ENCODE peak calls at places on chromosome 13, in seven cellular contexts. One of them, this sample, is unnamed.

GRCh38 chr13:73945371-73945770 is 188.8 kb downstream of the KLF12 start:
- DNase-seq in Kasumi-1: no peak
- DNase-seq in sciatic nerve: no peak
- DNase-seq in activated naive CD8-positive, alpha-beta T cell treated with anti-CD3 and anti-CD28 coated beads, Interleukin-2, amount 50 U/mL, for 24 hours: no peak
- DNase-seq in activated T-cell treated with anti-CD3 and anti-CD28 coated beads, Interleukin-2, amount 50 U/mL, for 72 hours: no peak
- DNase-seq in hippocampal formation: no peak
- DNase-seq in NCI-H524: no peak
- DNase-seq in this sample: no peak

GRCh38 chr13:77300176-77301141 is 26.4 kb downstream of the MYCBP2 start:
- DNase-seq in Kasumi-1: peak
- DNase-seq in sciatic nerve: no peak
- DNase-seq in activated naive CD8-positive, alpha-beta T cell treated with anti-CD3 and anti-CD28 coated beads, Interleukin-2, amount 50 U/mL, for 24 hours: no peak
- DNase-seq in activated T-cell treated with anti-CD3 and anti-CD28 coated beads, Interleukin-2, amount 50 U/mL, for 72 hours: no peak
- DNase-seq in hippocampal formation: peak
- DNase-seq in NCI-H524: no peak
- DNase-seq in this sample: peak

GRCh38 chr13:77207943-77208342 is 119.0 kb downstream of the MYCBP2 start:
- DNase-seq in Kasumi-1: no peak
- DNase-seq in sciatic nerve: no peak
- DNase-seq in activated naive CD8-positive, alpha-beta T cell treated with anti-CD3 and anti-CD28 coated beads, Interleukin-2, amount 50 U/mL, for 24 hours: no peak
- DNase-seq in activated T-cell treated with anti-CD3 and anti-CD28 coated beads, Interleukin-2, amount 50 U/mL, for 72 hours: no peak
- DNase-seq in hippocampal formation: no peak
- DNase-seq in NCI-H524: no peak
- DNase-seq in this sample: no peak

GRCh38 chr13:36143768-36144167 is 12.6 kb upstream of the DCLK1 start:
- DNase-seq in Kasumi-1: no peak
- DNase-seq in sciatic nerve: no peak
- DNase-seq in activated naive CD8-positive, alpha-beta T cell treated with anti-CD3 and anti-CD28 coated beads, Interleukin-2, amount 50 U/mL, for 24 hours: no peak
- DNase-seq in activated T-cell treated with anti-CD3 and anti-CD28 coated beads, Interleukin-2, amount 50 U/mL, for 72 hours: no peak
- DNase-seq in hippocampal formation: no peak
- DNase-seq in NCI-H524: no peak
- DNase-seq in this sample: no peak

GRCh38 chr13:87274209-87274819 is 396.9 kb upstream of the SLITRK5 start:
- DNase-seq in Kasumi-1: peak
- DNase-seq in sciatic nerve: no peak
- DNase-seq in activated naive CD8-positive, alpha-beta T cell treated with anti-CD3 and anti-CD28 coated beads, Interleukin-2, amount 50 U/mL, for 24 hours: peak
- DNase-seq in activated T-cell treated with anti-CD3 and anti-CD28 coated beads, Interleukin-2, amount 50 U/mL, for 72 hours: peak
- DNase-seq in hippocampal formation: peak
- DNase-seq in NCI-H524: no peak
- DNase-seq in this sample: peak

GRCh38 chr13:73069206-73069815 is 10.5 kb downstream of the KLF5 start:
- DNase-seq in Kasumi-1: no peak
- DNase-seq in sciatic nerve: no peak
- DNase-seq in activated naive CD8-positive, alpha-beta T cell treated with anti-CD3 and anti-CD28 coated beads, Interleukin-2, amount 50 U/mL, for 24 hours: no peak
- DNase-seq in activated T-cell treated with anti-CD3 and anti-CD28 coated beads, Interleukin-2, amount 50 U/mL, for 72 hours: no peak
- DNase-seq in hippocampal formation: no peak
- DNase-seq in NCI-H524: no peak
- DNase-seq in this sample: no peak

GRCh38 chr13:51246411-51247298 is 24.5 kb downstream of the FAM124A start:
- DNase-seq in Kasumi-1: no peak
- DNase-seq in sciatic nerve: no peak
- DNase-seq in activated naive CD8-positive, alpha-beta T cell treated with anti-CD3 and anti-CD28 coated beads, Interleukin-2, amount 50 U/mL, for 24 hours: no peak
- DNase-seq in activated T-cell treated with anti-CD3 and anti-CD28 coated beads, Interleukin-2, amount 50 U/mL, for 72 hours: no peak
- DNase-seq in hippocampal formation: peak
- DNase-seq in NCI-H524: no peak
- DNase-seq in this sample: no peak

GRCh38 chr13:43769552-43769951 is 17.2 kb downstream of the ENOX1 start:
- DNase-seq in Kasumi-1: no peak
- DNase-seq in sciatic nerve: no peak
- DNase-seq in activated naive CD8-positive, alpha-beta T cell treated with anti-CD3 and anti-CD28 coated beads, Interleukin-2, amount 50 U/mL, for 24 hours: no peak
- DNase-seq in activated T-cell treated with anti-CD3 and anti-CD28 coated beads, Interleukin-2, amount 50 U/mL, for 72 hours: no peak
- DNase-seq in hippocampal formation: no peak
- DNase-seq in NCI-H524: no peak
- DNase-seq in this sample: no peak

GRCh38 chr13:113930711-113931637 is 42.9 kb downstream of the C13orf46 start:
- DNase-seq in Kasumi-1: peak
- DNase-seq in sciatic nerve: peak
- DNase-seq in activated naive CD8-positive, alpha-beta T cell treated with anti-CD3 and anti-CD28 coated beads, Interleukin-2, amount 50 U/mL, for 24 hours: peak
- DNase-seq in activated T-cell treated with anti-CD3 and anti-CD28 coated beads, Interleukin-2, amount 50 U/mL, for 72 hours: peak
- DNase-seq in hippocampal formation: no peak
- DNase-seq in NCI-H524: no peak
- DNase-seq in this sample: no peak

GRCh38 chr13:112453207-112453829 is 77.2 kb downstream of the SPACA7 start:
- DNase-seq in Kasumi-1: no peak
- DNase-seq in sciatic nerve: no peak
- DNase-seq in activated naive CD8-positive, alpha-beta T cell treated with anti-CD3 and anti-CD28 coated beads, Interleukin-2, amount 50 U/mL, for 24 hours: no peak
- DNase-seq in activated T-cell treated with anti-CD3 and anti-CD28 coated beads, Interleukin-2, amount 50 U/mL, for 72 hours: no peak
- DNase-seq in hippocampal formation: no peak
- DNase-seq in NCI-H524: no peak
- DNase-seq in this sample: no peak

GRCh38 chr13:38821753-38822551 is 135.1 kb downstream of the FREM2 start:
- DNase-seq in Kasumi-1: no peak
- DNase-seq in sciatic nerve: no peak
- DNase-seq in activated naive CD8-positive, alpha-beta T cell treated with anti-CD3 and anti-CD28 coated beads, Interleukin-2, amount 50 U/mL, for 24 hours: no peak
- DNase-seq in activated T-cell treated with anti-CD3 and anti-CD28 coated beads, Interleukin-2, amount 50 U/mL, for 72 hours: no peak
- DNase-seq in hippocampal formation: peak
- DNase-seq in NCI-H524: no peak
- DNase-seq in this sample: no peak

GRCh38 chr13:42892760-42893159 is 99.3 kb downstream of the EPSTI1 start:
- DNase-seq in Kasumi-1: peak
- DNase-seq in sciatic nerve: no peak
- DNase-seq in activated naive CD8-positive, alpha-beta T cell treated with anti-CD3 and anti-CD28 coated beads, Interleukin-2, amount 50 U/mL, for 24 hours: no peak
- DNase-seq in activated T-cell treated with anti-CD3 and anti-CD28 coated beads, Interleukin-2, amount 50 U/mL, for 72 hours: no peak
- DNase-seq in hippocampal formation: no peak
- DNase-seq in NCI-H524: no peak
- DNase-seq in this sample: no peak

GRCh38 chr13:88761145-88761544 is 1090.0 kb downstream of the SLITRK5 start:
- DNase-seq in Kasumi-1: no peak
- DNase-seq in sciatic nerve: no peak
- DNase-seq in activated naive CD8-positive, alpha-beta T cell treated with anti-CD3 and anti-CD28 coated beads, Interleukin-2, amount 50 U/mL, for 24 hours: no peak
- DNase-seq in activated T-cell treated with anti-CD3 and anti-CD28 coated beads, Interleukin-2, amount 50 U/mL, for 72 hours: no peak
- DNase-seq in hippocampal formation: no peak
- DNase-seq in NCI-H524: no peak
- DNase-seq in this sample: peak

GRCh38 chr13:26112843-26113242 is 61.0 kb upstream of the SHISA2 start:
- DNase-seq in Kasumi-1: no peak
- DNase-seq in sciatic nerve: no peak
- DNase-seq in activated naive CD8-positive, alpha-beta T cell treated with anti-CD3 and anti-CD28 coated beads, Interleukin-2, amount 50 U/mL, for 24 hours: no peak
- DNase-seq in activated T-cell treated with anti-CD3 and anti-CD28 coated beads, Interleukin-2, amount 50 U/mL, for 72 hours: no peak
- DNase-seq in hippocampal formation: no peak
- DNase-seq in NCI-H524: no peak
- DNase-seq in this sample: no peak

GRCh38 chr13:20173121-20173746 is 12.4 kb upstream of the GJA3 start:
- DNase-seq in Kasumi-1: no peak
- DNase-seq in sciatic nerve: no peak
- DNase-seq in activated naive CD8-positive, alpha-beta T cell treated with anti-CD3 and anti-CD28 coated beads, Interleukin-2, amount 50 U/mL, for 24 hours: no peak
- DNase-seq in activated T-cell treated with anti-CD3 and anti-CD28 coated beads, Interleukin-2, amount 50 U/mL, for 72 hours: no peak
- DNase-seq in hippocampal formation: no peak
- DNase-seq in NCI-H524: no peak
- DNase-seq in this sample: no peak

GRCh38 chr13:39501711-39502324 is 101.2 kb downstream of the LHFPL6 start:
- DNase-seq in Kasumi-1: no peak
- DNase-seq in sciatic nerve: no peak
- DNase-seq in activated naive CD8-positive, alpha-beta T cell treated with anti-CD3 and anti-CD28 coated beads, Interleukin-2, amount 50 U/mL, for 24 hours: no peak
- DNase-seq in activated T-cell treated with anti-CD3 and anti-CD28 coated beads, Interleukin-2, amount 50 U/mL, for 72 hours: no peak
- DNase-seq in hippocampal formation: no peak
- DNase-seq in NCI-H524: no peak
- DNase-seq in this sample: no peak

GRCh38 chr13:40082644-40083043 is 427.2 kb downstream of the COG6 start:
- DNase-seq in Kasumi-1: no peak
- DNase-seq in sciatic nerve: no peak
- DNase-seq in activated naive CD8-positive, alpha-beta T cell treated with anti-CD3 and anti-CD28 coated beads, Interleukin-2, amount 50 U/mL, for 24 hours: no peak
- DNase-seq in activated T-cell treated with anti-CD3 and anti-CD28 coated beads, Interleukin-2, amount 50 U/mL, for 72 hours: no peak
- DNase-seq in hippocampal formation: no peak
- DNase-seq in NCI-H524: no peak
- DNase-seq in this sample: no peak

GRCh38 chr13:57634829-57635165 is 3.3 kb downstream of the PCDH17 start:
- DNase-seq in Kasumi-1: no peak
- DNase-seq in sciatic nerve: peak
- DNase-seq in activated naive CD8-positive, alpha-beta T cell treated with anti-CD3 and anti-CD28 coated beads, Interleukin-2, amount 50 U/mL, for 24 hours: no peak
- DNase-seq in activated T-cell treated with anti-CD3 and anti-CD28 coated beads, Interleukin-2, amount 50 U/mL, for 72 hours: no peak
- DNase-seq in hippocampal formation: no peak
- DNase-seq in NCI-H524: no peak
- DNase-seq in this sample: no peak

GRCh38 chr13:112905086-112905485 is 63.9 kb upstream of the MCF2L start:
- DNase-seq in Kasumi-1: no peak
- DNase-seq in sciatic nerve: no peak
- DNase-seq in activated naive CD8-positive, alpha-beta T cell treated with anti-CD3 and anti-CD28 coated beads, Interleukin-2, amount 50 U/mL, for 24 hours: no peak
- DNase-seq in activated T-cell treated with anti-CD3 and anti-CD28 coated beads, Interleukin-2, amount 50 U/mL, for 72 hours: no peak
- DNase-seq in hippocampal formation: no peak
- DNase-seq in NCI-H524: no peak
- DNase-seq in this sample: no peak

GRCh38 chr13:29847501-29847983 is 2.9 kb downstream of the UBL3 start:
- DNase-seq in Kasumi-1: peak
- DNase-seq in sciatic nerve: no peak
- DNase-seq in activated naive CD8-positive, alpha-beta T cell treated with anti-CD3 and anti-CD28 coated beads, Interleukin-2, amount 50 U/mL, for 24 hours: no peak
- DNase-seq in activated T-cell treated with anti-CD3 and anti-CD28 coated beads, Interleukin-2, amount 50 U/mL, for 72 hours: no peak
- DNase-seq in hippocampal formation: peak
- DNase-seq in NCI-H524: peak
- DNase-seq in this sample: no peak

GRCh38 chr13:45575146-45575829 is 40.3 kb downstream of the ERICH6B start:
- DNase-seq in Kasumi-1: no peak
- DNase-seq in sciatic nerve: no peak
- DNase-seq in activated naive CD8-positive, alpha-beta T cell treated with anti-CD3 and anti-CD28 coated beads, Interleukin-2, amount 50 U/mL, for 24 hours: no peak
- DNase-seq in activated T-cell treated with anti-CD3 and anti-CD28 coated beads, Interleukin-2, amount 50 U/mL, for 72 hours: no peak
- DNase-seq in hippocampal formation: no peak
- DNase-seq in NCI-H524: no peak
- DNase-seq in this sample: no peak

GRCh38 chr13:96223231-96223630 is 133.3 kb downstream of the HS6ST3 start:
- DNase-seq in Kasumi-1: no peak
- DNase-seq in sciatic nerve: no peak
- DNase-seq in activated naive CD8-positive, alpha-beta T cell treated with anti-CD3 and anti-CD28 coated beads, Interleukin-2, amount 50 U/mL, for 24 hours: no peak
- DNase-seq in activated T-cell treated with anti-CD3 and anti-CD28 coated beads, Interleukin-2, amount 50 U/mL, for 72 hours: no peak
- DNase-seq in hippocampal formation: no peak
- DNase-seq in NCI-H524: no peak
- DNase-seq in this sample: no peak

GRCh38 chr13:45215392-45216077 is 14.7 kb upstream of the KCTD4 start:
- DNase-seq in Kasumi-1: no peak
- DNase-seq in sciatic nerve: no peak
- DNase-seq in activated naive CD8-positive, alpha-beta T cell treated with anti-CD3 and anti-CD28 coated beads, Interleukin-2, amount 50 U/mL, for 24 hours: no peak
- DNase-seq in activated T-cell treated with anti-CD3 and anti-CD28 coated beads, Interleukin-2, amount 50 U/mL, for 72 hours: no peak
- DNase-seq in hippocampal formation: no peak
- DNase-seq in NCI-H524: no peak
- DNase-seq in this sample: no peak

GRCh38 chr13:112441779-112442310 is 65.7 kb downstream of the SPACA7 start:
- DNase-seq in Kasumi-1: no peak
- DNase-seq in sciatic nerve: no peak
- DNase-seq in activated naive CD8-positive, alpha-beta T cell treated with anti-CD3 and anti-CD28 coated beads, Interleukin-2, amount 50 U/mL, for 24 hours: no peak
- DNase-seq in activated T-cell treated with anti-CD3 and anti-CD28 coated beads, Interleukin-2, amount 50 U/mL, for 72 hours: no peak
- DNase-seq in hippocampal formation: no peak
- DNase-seq in NCI-H524: no peak
- DNase-seq in this sample: no peak

GRCh38 chr13:43087960-43088580 is 64.7 kb downstream of the DNAJC15 start:
- DNase-seq in Kasumi-1: no peak
- DNase-seq in sciatic nerve: no peak
- DNase-seq in activated naive CD8-positive, alpha-beta T cell treated with anti-CD3 and anti-CD28 coated beads, Interleukin-2, amount 50 U/mL, for 24 hours: no peak
- DNase-seq in activated T-cell treated with anti-CD3 and anti-CD28 coated beads, Interleukin-2, amount 50 U/mL, for 72 hours: no peak
- DNase-seq in hippocampal formation: no peak
- DNase-seq in NCI-H524: no peak
- DNase-seq in this sample: no peak

GRCh38 chr13:58991826-58992477 is 1171.8 kb downstream of the DIAPH3 start:
- DNase-seq in Kasumi-1: no peak
- DNase-seq in sciatic nerve: no peak
- DNase-seq in activated naive CD8-positive, alpha-beta T cell treated with anti-CD3 and anti-CD28 coated beads, Interleukin-2, amount 50 U/mL, for 24 hours: no peak
- DNase-seq in activated T-cell treated with anti-CD3 and anti-CD28 coated beads, Interleukin-2, amount 50 U/mL, for 72 hours: no peak
- DNase-seq in hippocampal formation: no peak
- DNase-seq in NCI-H524: no peak
- DNase-seq in this sample: no peak

GRCh38 chr13:110436276-110436675 is 125.2 kb downstream of the RAB20 start:
- DNase-seq in Kasumi-1: no peak
- DNase-seq in sciatic nerve: no peak
- DNase-seq in activated naive CD8-positive, alpha-beta T cell treated with anti-CD3 and anti-CD28 coated beads, Interleukin-2, amount 50 U/mL, for 24 hours: no peak
- DNase-seq in activated T-cell treated with anti-CD3 and anti-CD28 coated beads, Interleukin-2, amount 50 U/mL, for 72 hours: no peak
- DNase-seq in hippocampal formation: no peak
- DNase-seq in NCI-H524: no peak
- DNase-seq in this sample: no peak